ENCODE peak calls at places on chromosomes 3 and 15, in eight cellular contexts. B, K, D, J, I, P, E and Z are unnamed samples. For H3K27me3, the result is how much of the 10 kb centered on the place peaks cover.

GRCh38 chr15:78540955-78541743 is 905 bp downstream of the PSMA4 start:
- DNase-seq in P (peak), B (no peak), J (peak), I (no peak), D (no peak), E (no peak), K (no peak), Z (no peak)

GRCh38 chr3:132787616-132788015 is 65.4 kb upstream of the NPHP3 start:
- DNase-seq in B (no peak), D (no peak), J (no peak), E (no peak), I (peak), K (peak), P (no peak), Z (no peak)

GRCh38 chr3:138125548-138126221 is 6.5 kb downstream of the A4GNT start:
- DNase-seq in P (no peak), E (no peak), I (no peak), J (peak), D (no peak), K (no peak), B (peak), Z (no peak)

GRCh38 chr15:92677998-92678397 is 22.4 kb upstream of the FAM174B start:
- DNase-seq in P (no peak), J (no peak), I (peak), E (no peak), B (peak), D (no peak), K (no peak), Z (no peak)

GRCh38 chr15:93861956-93862741 is 369.2 kb upstream of the MCTP2 start:
- DNase-seq in I (no peak), D (no peak), B (peak), K (no peak), E (no peak), P (no peak), J (peak), Z (peak)

GRCh38 chr3:160343132-160343531 is 55.9 kb downstream of the IFT80 start:
- DNase-seq in B (no peak), I (no peak), E (no peak), J (peak), K (no peak), D (no peak), P (no peak), Z (no peak)

GRCh38 chr3:159749406-159749805 is 239.2 kb upstream of the IL12A start:
- DNase-seq in P (no peak), E (no peak), J (no peak), K (no peak), I (no peak), B (no peak), D (no peak), Z (no peak)

GRCh38 chr3:126746395-126747177 is 42.5 kb downstream of the CHCHD6 start:
- DNase-seq in K (peak), E (no peak), B (peak), P (peak), J (peak), D (peak), I (peak), Z (no peak)

GRCh38 chr15:42239528-42240245 is 31.6 kb upstream of the VPS39 start:
- DNase-seq in P (no peak), D (no peak), J (no peak), B (peak), E (no peak), I (no peak), K (no peak), Z (no peak)

GRCh38 chr15:94324835-94325767 is 93.7 kb downstream of the MCTP2 start:
- DNase-seq in K (no peak), D (peak), J (no peak), P (no peak), E (no peak), B (no peak), I (no peak), Z (peak)

GRCh38 chr3:77652624-77653023 is 612.7 kb downstream of the ROBO2 start:
- DNase-seq in D (no peak), I (no peak), B (no peak), E (no peak), P (no peak), K (no peak), J (no peak), Z (no peak)

GRCh38 chr3:125141596-125142417 is 70.7 kb downstream of the SLC12A8 start:
- DNase-seq in K (peak), I (no peak), E (no peak), B (peak), J (peak), P (no peak), D (peak), Z (peak)

GRCh38 chr15:32867313-32867626 is 149.5 kb downstream of the GREM1 start:
- DNase-seq in B (no peak), J (no peak), K (no peak), D (no peak), E (no peak), P (peak), I (no peak), Z (no peak)

GRCh38 chr3:16402451-16402850 is 111.0 kb downstream of the RFTN1 start:
- DNase-seq in K (no peak), B (no peak), P (no peak), I (no peak), E (no peak), J (no peak), D (no peak), Z (no peak)

GRCh38 chr15:68798695-68799094 is 22.0 kb downstream of the ANP32A start:
- DNase-seq in P (no peak), B (peak), I (no peak), J (no peak), K (no peak), E (no peak), D (no peak), Z (no peak)
- TF ChIP-seq EP300 in P (no peak), B (no peak), I (no peak), J (no peak), K (no peak), E (no peak), D (no peak), Z (no peak)

GRCh38 chr15:90345859-90346258 is 6.2 kb upstream of the ZNF774 start:
- DNase-seq in K (no peak), E (no peak), P (no peak), I (peak), B (peak), D (no peak), J (no peak), Z (no peak)
- H3K27me3 ChIP-seq in K (under half), E (under half), P (under half), I (under half), B (under half), D (under half), J (under half), Z (under half)

GRCh38 chr3:81485444-81485865 is 276.0 kb downstream of the GBE1 start:
- DNase-seq in E (peak), K (no peak), I (no peak), B (no peak), P (no peak), J (no peak), D (no peak), Z (peak)
- TF ChIP-seq EP300 in E (peak), K (no peak), I (no peak), B (no peak), P (no peak), J (no peak), D (no peak), Z (no peak)

GRCh38 chr3:186902154-186902553 is 28.2 kb upstream of the ST6GAL1 start:
- DNase-seq in K (no peak), E (no peak), B (no peak), D (no peak), I (no peak), J (no peak), P (no peak), Z (no peak)
- H3K27me3 ChIP-seq in K (under half), E (under half), B (under half), D (under half), I (under half), J (under half), P (under half), Z (under half)

GRCh38 chr3:6180171-6180570 is 680.7 kb upstream of the GRM7 start:
- DNase-seq in P (no peak), E (no peak), B (no peak), J (no peak), D (no peak), I (no peak), K (no peak), Z (no peak)
- TF ChIP-seq EP300 in P (no peak), E (no peak), B (no peak), J (no peak), D (no peak), I (no peak), K (no peak), Z (no peak)

GRCh38 chr15:69096197-69096596 is 64.2 kb upstream of the GLCE start:
- DNase-seq in I (no peak), K (no peak), P (no peak), B (no peak), J (no peak), D (no peak), E (no peak), Z (no peak)
- H3K27me3 ChIP-seq in I (under half), K (under half), P (under half), B (under half), J (under half), D (under half), E (under half), Z (under half)

GRCh38 chr3:9124725-9125124 is 124.7 kb downstream of the SRGAP3 start:
- DNase-seq in B (no peak), J (no peak), P (no peak), D (no peak), I (no peak), E (no peak), K (no peak), Z (no peak)
- TF ChIP-seq EP300 in B (no peak), J (no peak), P (no peak), D (no peak), I (no peak), E (no peak), K (no peak), Z (no peak)

GRCh38 chr15:89379423-89379735 is 44.8 kb upstream of the POLG start:
- DNase-seq in B (no peak), K (no peak), I (no peak), P (no peak), J (no peak), D (no peak), E (no peak), Z (no peak)
- H3K27me3 ChIP-seq in B (under half), K (under half), I (under half), P (under half), J (under half), D (half or more), E (under half), Z (half or more)

GRCh38 chr3:139935866-139936817 is 1.2 kb downstream of the CLSTN2 start:
- DNase-seq in J (peak), P (no peak), D (peak), E (no peak), I (peak), B (no peak), K (peak), Z (no peak)
- TF ChIP-seq EP300 in J (no peak), P (no peak), D (no peak), E (no peak), I (no peak), B (no peak), K (no peak), Z (no peak)

GRCh38 chr3:99670556-99670950 is 32.2 kb downstream of the COL8A1 start:
- DNase-seq in E (no peak), B (no peak), P (no peak), D (no peak), K (no peak), J (no peak), I (no peak), Z (no peak)

GRCh38 chr3:99666201-99666600 is 27.8 kb downstream of the COL8A1 start:
- DNase-seq in J (no peak), D (no peak), I (no peak), P (no peak), E (no peak), K (no peak), B (no peak), Z (no peak)

GRCh38 chr3:99674086-99674789 is 35.8 kb downstream of the COL8A1 start:
- DNase-seq in D (no peak), J (no peak), E (no peak), B (peak), I (no peak), K (no peak), P (no peak), Z (no peak)

GRCh38 chr3:99668044-99668443 is 29.6 kb downstream of the COL8A1 start:
- DNase-seq in B (no peak), E (no peak), I (no peak), D (no peak), J (no peak), K (no peak), P (no peak), Z (no peak)

DNA sequence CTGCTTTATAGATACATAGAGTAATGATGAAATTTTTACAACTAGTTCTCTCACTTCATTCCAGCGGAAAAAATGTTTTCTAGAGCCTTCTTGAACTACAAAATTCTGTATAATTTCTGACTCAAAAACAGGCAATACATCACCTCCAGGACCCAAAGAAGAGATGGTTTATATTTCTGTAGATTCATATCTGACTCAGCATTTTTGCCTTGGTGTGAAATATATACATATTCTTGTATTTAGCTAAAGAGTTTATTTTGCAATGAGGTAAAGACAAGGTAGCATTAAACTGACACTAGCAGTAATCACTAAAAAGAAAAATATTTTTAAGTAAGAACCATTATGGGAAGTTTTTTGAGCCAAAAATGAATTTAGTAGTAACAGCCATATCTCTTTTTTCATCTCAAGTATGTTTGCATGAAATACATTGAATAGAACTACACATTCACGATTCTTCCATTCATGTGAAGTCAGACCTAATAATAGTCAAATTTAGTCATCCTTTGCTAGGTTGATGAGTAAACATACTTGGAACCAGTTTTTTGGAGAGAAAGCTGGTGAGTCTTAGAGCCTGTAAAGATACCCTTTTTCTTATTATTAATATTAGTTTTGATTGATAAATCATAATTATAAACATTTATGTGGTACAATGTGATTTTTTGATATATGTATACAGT is 31.6 kb downstream of the COL8A1 start:
- DNase-seq in E (no peak), P (no peak), K (no peak), I (no peak), D (no peak), J (no peak), B (no peak), Z (no peak)
- H3K27me3 ChIP-seq in E (under half), P (under half), K (under half), I (under half), D (under half), J (under half), B (under half), Z (under half)